ENCODE peak calls at places on chromosomes 2 and 18, in nine cellular contexts. R is astrocyte of the cerebellum, P is IMR-90, Z is tibial artery, T is Panc1, E is foreskin fibroblast, X is astrocyte of the spinal cord, U is RWPE1, S is SK-N-SH. K is an unnamed sample.

GRCh38 chr2:12931211-12931844 is 214.6 kb downstream of the TRIB2 start:
- DNase-seq in R (peak; percentile 53), T (peak; percentile 51), S (peak; percentile 75), Z (no peak), U (peak; percentile 55), X (peak; percentile 60), P (peak; percentile 63), E (peak; percentile 78), K (no peak)

GRCh38 chr18:50313873-50314460 is 26.5 kb upstream of the CXXC1 start:
- DNase-seq in S (no peak), X (no peak), R (no peak), E (no peak), T (no peak), U (no peak), P (no peak), Z (no peak), K (no peak)

GRCh38 chr2:3761328-3761727 is 58.0 kb downstream of the DCDC2C start:
- DNase-seq in S (no peak), U (no peak), X (no peak), E (no peak), T (no peak), P (no peak), Z (no peak), R (no peak), K (no peak)

GRCh38 chr18:76805221-76805620 is 17.1 kb upstream of the ZNF236 start:
- DNase-seq in R (no peak), T (no peak), U (no peak), X (peak; percentile 39), S (no peak), E (peak; percentile 41), Z (no peak), P (peak; percentile 45), K (no peak)

GRCh38 chr2:164538250-164538866 is 82.9 kb downstream of the GRB14 start:
- DNase-seq in S (peak; percentile 55), Z (no peak), E (peak; percentile 70), R (peak; percentile 23), T (no peak), P (peak; percentile 29), U (peak; percentile 63), X (peak; percentile 61), K (peak; percentile 14)

GRCh38 chr2:67996772-67997527 is 65.9 kb downstream of the C1D start:
- DNase-seq in P (no peak), U (peak; percentile 41), X (no peak), E (no peak), T (no peak), Z (no peak), R (no peak), S (no peak), K (no peak)

GRCh38 chr18:59549797-59550516 is 147.3 kb downstream of the CCBE1 start:
- DNase-seq in T (no peak), X (no peak), R (no peak), Z (no peak), U (no peak), S (peak; percentile 52), P (no peak), E (peak; percentile 30), K (no peak)

GRCh38 chr2:48169066-48169724 is 262.9 kb upstream of the FBXO11 start:
- DNase-seq in P (no peak), E (no peak), Z (no peak), T (no peak), U (no peak), R (no peak), X (no peak), S (no peak), K (no peak)

GRCh38 chr2:216287251-216287650 is 85.0 kb downstream of the MARCHF4 start:
- DNase-seq in E (peak; percentile 56), P (no peak), X (no peak), R (no peak), U (no peak), S (no peak), T (no peak), Z (no peak), K (no peak)

GRCh38 chr2:54522624-54523281 is 66.6 kb downstream of the SPTBN1 start:
- DNase-seq in P (peak; percentile 59), T (no peak), R (no peak), E (peak; percentile 69), S (peak; percentile 60), X (peak; percentile 48), Z (no peak), U (peak; percentile 75), K (no peak)

GRCh38 chr2:231862071-231862470 is 64.1 kb downstream of the NPPC start:
- DNase-seq in E (no peak), P (no peak), U (no peak), X (no peak), Z (no peak), R (no peak), S (no peak), T (no peak), K (no peak)

GRCh38 chr2:30109856-30110255 is 37.0 kb upstream of the YPEL5 start:
- DNase-seq in T (no peak), E (no peak), X (no peak), R (no peak), Z (no peak), S (no peak), U (no peak), P (no peak), K (no peak)

GRCh38 chr2:120888851-120889250 is 153.2 kb downstream of the GLI2 start:
- DNase-seq in U (no peak), S (no peak), P (no peak), R (no peak), T (no peak), Z (no peak), E (no peak), X (no peak), K (no peak)

GRCh38 chr2:120472031-120472430 is 126.1 kb downstream of the INHBB start:
- DNase-seq in E (no peak), X (no peak), S (no peak), U (no peak), R (no peak), Z (no peak), P (no peak), T (no peak), K (no peak)

GRCh38 chr18:72811047-72811446 is 56.7 kb downstream of the NETO1 start:
- DNase-seq in R (no peak), X (no peak), Z (no peak), E (no peak), P (no peak), S (no peak), U (no peak), T (no peak), K (no peak)

GRCh38 chr2:129087133-129087813 is 768.6 kb upstream of the HS6ST1 start:
- DNase-seq in Z (peak; percentile 42), S (no peak), P (no peak), E (no peak), R (no peak), T (no peak), X (no peak), U (peak; percentile 83), K (no peak)

GRCh38 chr18:43582120-43582519 is 304.8 kb upstream of the SYT4 start:
- DNase-seq in P (no peak), U (no peak), R (no peak), S (no peak), E (no peak), Z (no peak), T (no peak), X (no peak), K (no peak)

GRCh38 chr2:85810376-85811172 is 56.8 kb downstream of the ATOH8 start:
- DNase-seq in R (no peak), X (no peak), S (no peak), T (no peak), P (no peak), Z (no peak), E (peak; percentile 36), U (no peak), K (no peak)

GRCh38 chr2:24721470-24721869 is 71.7 kb downstream of the PTRHD1 start:
- DNase-seq in R (peak; percentile 82), S (peak; percentile 59), X (peak; percentile 86), U (no peak), T (no peak), P (peak; percentile 93), Z (peak; percentile 81), E (peak; percentile 94), K (peak; percentile 41)

GRCh38 chr18:14075196-14075595 is 57.0 kb downstream of the ZNF519 start:
- DNase-seq in P (no peak), S (no peak), E (no peak), X (no peak), Z (no peak), R (no peak), U (no peak), T (no peak), K (no peak)

GRCh38 chr18:14074187-14074586 is 58.0 kb downstream of the ZNF519 start:
- DNase-seq in E (no peak), X (no peak), T (no peak), R (no peak), U (no peak), Z (no peak), S (peak; percentile 15), P (no peak), K (no peak)
- TF ChIP-seq CTCF in E (no peak), X (peak; percentile 20), T (peak; percentile 55), R (no peak), U (no peak), Z (no peak), S (peak; percentile 41), P (peak; percentile 5), K (no peak)

DNA sequence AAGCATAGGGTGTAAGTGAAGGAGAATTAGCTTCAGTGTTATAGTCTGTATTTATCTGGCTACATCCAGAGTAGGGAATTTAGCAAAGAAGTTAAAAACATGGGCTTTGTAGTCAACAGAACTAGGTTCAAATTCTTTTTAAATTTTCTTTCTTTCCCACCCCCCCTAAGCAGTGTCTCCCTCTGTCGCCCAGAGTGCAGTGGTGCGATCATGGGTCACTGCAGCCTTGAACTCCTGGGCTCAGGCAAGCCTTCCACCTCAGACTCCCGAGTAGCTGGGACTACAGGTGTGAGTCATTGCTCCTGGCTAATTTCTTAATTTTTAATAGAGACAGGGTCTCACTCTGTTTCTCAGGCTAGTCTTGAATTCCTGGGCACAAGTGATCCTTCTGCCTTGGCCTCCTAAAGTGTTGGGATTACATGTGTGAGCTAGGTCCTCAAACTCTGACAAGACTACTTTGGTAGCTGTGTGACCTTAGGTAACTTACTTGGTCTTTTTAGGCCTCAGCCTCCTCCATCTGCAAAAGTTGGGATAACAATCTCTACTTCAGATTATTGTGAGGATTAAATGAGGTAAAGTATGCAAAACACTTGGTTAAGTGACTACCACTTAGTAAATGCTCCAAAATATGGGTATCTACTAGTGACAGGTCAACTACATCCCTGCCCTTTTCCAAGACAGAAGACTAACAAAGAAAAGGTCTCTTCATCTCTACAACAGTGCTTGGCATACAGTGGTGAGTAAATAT is 17.8 kb downstream of the DOK1 start:
- DNase-seq in X (no peak), E (no peak), P (no peak), R (no peak), Z (no peak), T (no peak), S (no peak), U (no peak), K (no peak)
- TF ChIP-seq CTCF in X (no peak), E (no peak), P (no peak), R (no peak), Z (no peak), T (no peak), S (no peak), U (no peak), K (no peak)

GRCh38 chr2:162343824-162344616 is at the start of gene GCA:
- DNase-seq in P (peak; percentile 89), S (peak; percentile 93), Z (peak; percentile 96), U (peak; percentile 97), T (peak; percentile 78), X (peak; percentile 97), R (peak; percentile 90), E (peak; percentile 97), K (peak; percentile 51)
- TF ChIP-seq CTCF in P (no peak), S (no peak), Z (no peak), U (no peak), T (no peak), X (no peak), R (no peak), E (no peak), K (no peak)

GRCh38 chr2:106269591-106270291 is 75.6 kb upstream of the UXS1 start:
- DNase-seq in R (no peak), T (no peak), E (no peak), P (no peak), S (peak; percentile 67), Z (peak; percentile 28), U (no peak), X (no peak), K (no peak)
- TF ChIP-seq CTCF in R (no peak), T (no peak), E (no peak), P (no peak), S (no peak), Z (no peak), U (no peak), X (no peak), K (no peak)